ENCODE peak calls at places on chromosomes 13 and 19, in seven cellular contexts. U, L, I, P, H, N and D are unnamed samples. For H3K36me3, the result is how much of the 10 kb centered on the place peaks cover.

GRCh38 chr19:21158523-21159135 is 16.8 kb downstream of the ZNF431 start:
- DNase-seq in U (no peak), L (no peak), I (no peak), P (no peak), H (no peak), N (no peak), D (no peak)

GRCh38 chr13:105341758-105342157 is 1193.7 kb downstream of the EFNB2 start:
- DNase-seq in U (no peak), L (no peak), I (no peak), P (no peak), H (no peak), N (no peak), D (no peak)

GRCh38 chr19:48695743-48696352 is at the start of gene FUT2:
- DNase-seq in U (no peak), L (no peak), I (no peak), P (peak), H (no peak), N (peak), D (no peak)

GRCh38 chr19:54189020-54189667 is at the start of gene MBOAT7:
- DNase-seq in U (no peak), L (no peak), I (no peak), P (no peak), H (no peak), N (no peak), D (no peak)

GRCh38 chr13:107434347-107434746 is 781.0 kb downstream of the LIG4 start:
- DNase-seq in U (no peak), L (no peak), I (no peak), P (no peak), H (no peak), N (no peak), D (no peak)

GRCh38 chr13:40345654-40346372 is 320.6 kb downstream of the FOXO1 start:
- DNase-seq in U (no peak), L (no peak), I (no peak), P (no peak), H (no peak), N (peak), D (no peak)

GRCh38 chr19:21604351-21604926 is 99.0 kb downstream of the ZNF429 start:
- DNase-seq in U (no peak), L (peak), I (no peak), P (no peak), H (no peak), N (no peak), D (no peak)

GRCh38 chr19:50669319-50670101 is 20.3 kb downstream of the C19orf81 start:
- DNase-seq in U (no peak), L (peak), I (no peak), P (peak), H (peak), N (peak), D (no peak)

GRCh38 chr13:24288870-24289269 is 20.5 kb upstream of the C1QTNF9 start:
- DNase-seq in U (no peak), L (no peak), I (no peak), P (no peak), H (no peak), N (no peak), D (no peak)

GRCh38 chr19:15464394-15465385 is at the start of gene RASAL3:
- DNase-seq in U (peak), L (no peak), I (no peak), P (no peak), H (no peak), N (peak), D (peak)

GRCh38 chr13:46571941-46572340 is 19.0 kb downstream of the LRCH1 start:
- DNase-seq in U (no peak), L (peak), I (no peak), P (no peak), H (no peak), N (no peak), D (no peak)

GRCh38 chr13:110361365-110361911 is 54.4 kb downstream of the COL4A2 start:
- DNase-seq in U (no peak), L (no peak), I (no peak), P (no peak), H (no peak), N (peak), D (no peak)

GRCh38 chr19:14843169-14843568 is 5.6 kb downstream of the OR7A10 start:
- DNase-seq in U (no peak), L (no peak), I (no peak), P (no peak), H (no peak), N (no peak), D (no peak)

GRCh38 chr19:46133101-46133627 is 8.7 kb upstream of the IGFL3 start:
- DNase-seq in U (no peak), L (peak), I (peak), P (peak), H (peak), N (no peak), D (no peak)
- H3K4me3 ChIP-seq in U (no peak), L (peak), I (no peak), P (no peak), H (no peak), N (no peak), D (no peak)

GRCh38 chr19:8461376-8461775 is 16.6 kb downstream of the HNRNPM start:
- DNase-seq in U (no peak), L (peak), I (no peak), P (no peak), H (no peak), N (no peak), D (no peak)
- H3K36me3 ChIP-seq in U (half or more), L (half or more), I (under half), P (under half), H (half or more), N (under half), D (under half)

GRCh38 chr19:47130589-47131168 is at the start of gene SAE1:
- DNase-seq in U (peak), L (peak), I (peak), P (peak), H (peak), N (peak), D (peak)

GRCh38 chr19:47133021-47133471 is 2.4 kb downstream of the SAE1 start:
- DNase-seq in U (no peak), L (no peak), I (no peak), P (no peak), H (no peak), N (no peak), D (no peak)

GRCh38 chr19:47132522-47132852 is 1.9 kb downstream of the SAE1 start:
- DNase-seq in U (no peak), L (no peak), I (no peak), P (no peak), H (no peak), N (no peak), D (no peak)

GRCh38 chr19:47129579-47129978 is 1.1 kb upstream of the SAE1 start:
- DNase-seq in U (no peak), L (no peak), I (no peak), P (no peak), H (no peak), N (no peak), D (no peak)

DNA sequence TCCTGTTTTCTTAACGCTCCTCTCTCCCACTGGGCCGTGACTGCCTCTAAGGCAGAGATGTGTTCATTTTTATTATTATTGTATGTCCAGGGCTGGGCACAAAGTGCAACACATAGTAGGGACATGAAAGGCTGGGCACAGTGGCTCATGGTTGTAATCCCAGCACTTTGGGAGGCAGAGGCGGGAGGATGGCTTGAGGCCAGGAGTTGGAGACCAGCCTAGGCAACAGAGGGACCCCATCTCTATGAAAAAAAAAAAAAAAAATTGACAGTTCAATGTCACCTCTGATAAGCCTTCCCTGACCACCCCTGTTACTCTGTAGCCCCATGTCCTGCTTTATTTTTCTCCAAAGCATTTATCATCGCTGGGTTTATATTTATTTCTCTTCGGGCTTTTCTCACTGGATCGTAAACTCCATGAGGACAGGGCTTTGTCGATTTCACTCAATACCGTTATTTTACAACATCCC is 481 bp upstream of the SAE1 start:
- DNase-seq in U (no peak), L (no peak), I (no peak), P (no peak), H (no peak), N (peak), D (no peak)
- H3K4me3 ChIP-seq in U (peak), L (peak), I (peak), P (no peak), H (peak), N (no peak), D (no peak)

DNA sequence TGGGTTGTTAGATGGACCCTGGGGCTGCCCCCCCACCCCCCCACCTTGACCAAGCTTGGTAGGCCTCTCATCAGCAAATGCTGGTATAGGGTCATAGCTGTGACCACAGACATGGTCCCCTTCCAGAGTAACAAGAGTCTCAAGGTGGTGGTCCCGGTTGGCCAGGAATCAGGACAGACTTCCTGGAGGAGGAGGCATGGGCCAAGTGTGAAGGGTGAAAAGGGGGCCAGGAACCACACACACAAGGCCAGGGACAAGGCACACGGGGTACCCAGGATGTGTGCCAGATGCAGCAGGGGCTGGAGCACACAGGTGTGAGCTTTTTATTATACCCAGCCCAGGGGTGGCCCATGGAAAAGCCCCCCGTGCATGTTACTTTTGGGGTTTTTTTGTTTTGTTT is 1.0 kb upstream of the MRI1 start:
- DNase-seq in U (no peak), L (no peak), I (no peak), P (no peak), H (no peak), N (no peak), D (no peak)
- H3K36me3 ChIP-seq in U (under half), L (under half), I (under half), P (under half), H (half or more), N (under half), D (under half)

DNA sequence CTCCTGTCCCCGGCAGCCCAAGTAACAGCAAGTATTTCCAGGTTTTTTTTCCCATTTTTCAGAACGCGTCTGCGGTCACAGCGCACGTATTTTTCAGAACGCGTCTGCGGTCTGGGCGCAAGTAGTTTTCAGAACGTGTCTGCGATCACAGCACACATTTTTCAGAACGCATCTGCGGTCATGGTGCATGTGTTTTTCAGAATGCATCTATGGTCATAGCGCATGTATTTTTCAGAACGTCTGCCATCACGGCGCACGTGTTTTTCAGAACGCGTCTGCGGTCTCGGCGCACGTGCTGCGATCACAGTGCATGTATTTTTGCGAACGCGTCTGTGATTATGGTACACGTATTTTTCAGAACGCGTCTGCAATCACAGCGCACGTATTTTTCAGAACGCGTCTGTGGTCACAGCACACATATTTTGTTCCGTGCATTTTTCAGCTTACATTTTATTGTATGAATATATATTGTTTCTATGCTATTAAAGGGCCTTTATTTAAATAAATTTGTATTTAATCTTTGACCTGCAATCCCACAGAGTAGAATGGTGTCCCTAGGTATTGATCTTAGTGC is 19.7 kb downstream of the ATP4B start:
- DNase-seq in U (no peak), L (no peak), I (no peak), P (peak), H (no peak), N (peak), D (no peak)
- H3K4me3 ChIP-seq in U (no peak), L (no peak), I (no peak), P (no peak), H (no peak), N (no peak), D (no peak)

GRCh38 chr13:98456423-98456845 is 120.5 kb downstream of the STK24 start:
- DNase-seq in U (no peak), L (no peak), I (no peak), P (no peak), H (no peak), N (no peak), D (no peak)
- H3K36me3 ChIP-seq in U (half or more), L (under half), I (under half), P (under half), H (half or more), N (under half), D (under half)

DNA sequence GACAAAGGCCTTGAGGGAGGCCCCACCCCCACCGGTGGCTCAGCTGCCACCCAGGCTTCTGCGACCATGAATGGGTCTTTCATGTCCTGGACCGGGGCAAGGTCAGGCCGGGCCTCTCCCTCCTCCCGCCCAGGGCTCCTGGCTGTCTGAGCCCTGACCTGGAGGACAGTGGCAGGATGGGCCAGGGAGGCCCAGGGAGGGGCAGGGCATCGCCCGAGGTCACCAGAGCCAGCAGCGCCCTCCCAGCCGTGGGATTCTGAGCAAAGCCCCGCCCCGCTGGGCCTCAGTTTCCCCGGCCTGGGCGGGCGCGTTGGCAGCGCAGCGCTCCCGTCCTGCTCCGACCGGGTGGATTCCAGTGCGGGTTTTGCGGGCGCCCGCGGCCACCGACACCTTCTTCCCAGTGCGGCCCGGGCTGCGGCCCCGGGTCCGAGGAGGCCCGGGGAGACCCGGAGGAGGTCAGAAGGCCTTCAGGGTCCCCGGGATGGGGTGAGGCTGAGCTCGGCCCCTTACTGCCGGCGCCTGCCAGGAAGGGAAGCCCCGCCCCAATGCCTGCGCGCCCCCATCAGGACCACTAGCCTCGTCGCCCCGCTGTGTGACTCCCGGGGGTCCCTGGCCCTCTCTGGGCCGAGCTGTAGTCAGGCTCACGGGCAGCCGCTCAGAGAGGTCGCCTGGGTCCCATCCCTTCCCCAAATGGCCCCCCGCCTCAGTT is 24.6 kb upstream of the SEMA6B start:
- DNase-seq in U (no peak), L (peak), I (peak), P (peak), H (peak), N (no peak), D (peak)
- H3K4me3 ChIP-seq in U (peak), L (peak), I (peak), P (no peak), H (peak), N (no peak), D (peak)

GRCh38 chr13:34349091-34349722 is 531.3 kb downstream of the RFC3 start:
- DNase-seq in U (no peak), L (peak), I (peak), P (peak), H (no peak), N (no peak), D (no peak)

GRCh38 chr13:34351134-34351533 is 533.2 kb downstream of the RFC3 start:
- DNase-seq in U (no peak), L (no peak), I (no peak), P (no peak), H (no peak), N (no peak), D (no peak)

GRCh38 chr13:34356686-34357434 is 538.9 kb downstream of the RFC3 start:
- DNase-seq in U (no peak), L (no peak), I (no peak), P (no peak), H (no peak), N (no peak), D (no peak)

GRCh38 chr13:34357435-34358232 is 539.7 kb downstream of the RFC3 start:
- DNase-seq in U (no peak), L (peak), I (peak), P (no peak), H (peak), N (no peak), D (no peak)

DNA sequence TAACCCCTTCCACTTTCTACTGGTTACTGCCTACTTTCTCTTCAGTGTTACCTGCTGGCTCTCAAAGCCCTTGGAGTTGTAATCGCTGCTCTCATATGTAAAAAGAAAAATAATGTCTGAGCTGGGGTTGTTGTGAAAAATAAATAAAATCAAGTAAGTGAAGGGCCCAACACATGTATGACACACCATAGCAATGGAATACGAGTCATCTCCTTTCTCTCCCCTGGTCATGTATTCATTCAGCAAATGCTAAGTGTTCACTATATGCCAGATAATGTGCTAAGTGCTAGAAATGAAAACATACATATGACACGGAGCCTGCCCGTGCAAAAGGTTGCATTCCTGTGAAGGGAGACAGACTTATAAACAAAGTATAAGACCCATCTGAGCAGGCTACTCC is 535.0 kb downstream of the RFC3 start:
- DNase-seq in U (no peak), L (no peak), I (no peak), P (no peak), H (no peak), N (no peak), D (no peak)
- H3K36me3 ChIP-seq in U (under half), L (under half), I (under half), P (under half), H (under half), N (under half), D (under half)